ENCODE peak calls at places on chromosome 12, in nine cellular contexts. I, Q, X, J, E, S, Z, M and O are unnamed samples.

GRCh38 chr12:117204146-117204545 is 13.9 kb upstream of the FBXO21 start:
- DNase-seq in I (no peak), Q (no peak), X (no peak), J (no peak), E (no peak), S (no peak), Z (no peak), M (no peak), O (no peak)

GRCh38 chr12:6613015-6613775 is 6.0 kb upstream of the CHD4 start:
- DNase-seq in I (peak; percentile 89), Q (peak; percentile 86), X (peak; percentile 79), J (peak; percentile 72), E (peak; percentile 84), S (peak; percentile 58), Z (peak; percentile 87), M (peak; percentile 77), O (peak; percentile 72)

GRCh38 chr12:122028165-122028591 is 6.5 kb downstream of the BCL7A start:
- DNase-seq in I (no peak), Q (no peak), X (no peak), J (no peak), E (no peak), S (no peak), Z (no peak), M (no peak), O (no peak)

GRCh38 chr12:56867216-56867615 is 67.0 kb downstream of the SDR9C7 start:
- DNase-seq in I (no peak), Q (no peak), X (no peak), J (no peak), E (no peak), S (no peak), Z (no peak), M (no peak), O (no peak)

GRCh38 chr12:17928708-17929366 is 161.2 kb downstream of the RERGL start:
- DNase-seq in I (no peak), Q (no peak), X (no peak), J (peak; percentile 13), E (peak; percentile 4), S (peak; percentile 1), Z (no peak), M (peak; percentile 2), O (no peak)

GRCh38 chr12:83042441-83043215 is 355.9 kb downstream of the TMTC2 start:
- DNase-seq in I (no peak), Q (no peak), X (no peak), J (no peak), E (peak; percentile 13), S (no peak), Z (no peak), M (peak; percentile 78), O (no peak)

GRCh38 chr12:56074396-56074795 is 5.6 kb upstream of the ERBB3 start:
- DNase-seq in I (no peak), Q (no peak), X (no peak), J (peak; percentile 14), E (no peak), S (no peak), Z (no peak), M (no peak), O (no peak)

GRCh38 chr12:81759215-81759991 is at the start of gene PPFIA2:
- DNase-seq in I (peak; percentile 31), Q (no peak), X (no peak), J (peak; percentile 4), E (peak; percentile 63), S (peak; percentile 33), Z (peak; percentile 60), M (peak; percentile 70), O (peak; percentile 27)

GRCh38 chr12:95131589-95132335 is 58.3 kb upstream of the NR2C1 start:
- DNase-seq in I (no peak), Q (no peak), X (no peak), J (no peak), E (peak; percentile 21), S (no peak), Z (no peak), M (no peak), O (peak; percentile 33)

GRCh38 chr12:131365821-131366260 is 345.0 kb upstream of the SFSWAP start:
- DNase-seq in I (no peak), Q (no peak), X (no peak), J (no peak), E (no peak), S (no peak), Z (no peak), M (no peak), O (no peak)

GRCh38 chr12:65450610-65451009 is 172.1 kb downstream of the MSRB3 start:
- DNase-seq in I (no peak), Q (no peak), X (no peak), J (no peak), E (no peak), S (no peak), Z (no peak), M (no peak), O (peak; percentile 11)

GRCh38 chr12:87469295-87469694 is 559.9 kb downstream of the C12orf50 start:
- DNase-seq in I (no peak), Q (no peak), X (no peak), J (peak; percentile 13), E (peak; percentile 17), S (no peak), Z (no peak), M (no peak), O (no peak)

GRCh38 chr12:32558941-32559340 is 120.2 kb upstream of the DNM1L start:
- DNase-seq in I (no peak), Q (no peak), X (no peak), J (peak; percentile 67), E (no peak), S (no peak), Z (no peak), M (no peak), O (peak; percentile 78)

GRCh38 chr12:65487679-65488078 is 209.2 kb downstream of the MSRB3 start:
- DNase-seq in I (no peak), Q (no peak), X (no peak), J (no peak), E (no peak), S (no peak), Z (no peak), M (no peak), O (no peak)

GRCh38 chr12:22029991-22030390 is 16.0 kb upstream of the CMAS start:
- DNase-seq in I (no peak), Q (no peak), X (no peak), J (no peak), E (no peak), S (no peak), Z (no peak), M (no peak), O (no peak)

GRCh38 chr12:71045781-71046180 is 112.0 kb downstream of the TSPAN8 start:
- DNase-seq in I (no peak), Q (no peak), X (no peak), J (no peak), E (peak; percentile 88), S (no peak), Z (no peak), M (no peak), O (peak; percentile 57)

GRCh38 chr12:109458086-109458485 is 19.0 kb downstream of the KCTD10 start:
- DNase-seq in I (no peak), Q (no peak), X (no peak), J (peak; percentile 84), E (peak; percentile 68), S (no peak), Z (no peak), M (no peak), O (peak; percentile 86)

GRCh38 chr12:85358715-85359114 is 78.7 kb downstream of the ALX1 start:
- DNase-seq in I (no peak), Q (no peak), X (no peak), J (no peak), E (no peak), S (no peak), Z (no peak), M (no peak), O (no peak)

GRCh38 chr12:125983784-125984510 is 918.7 kb downstream of the AACS start:
- DNase-seq in I (no peak), Q (no peak), X (no peak), J (no peak), E (no peak), S (no peak), Z (no peak), M (peak; percentile 94), O (no peak)

GRCh38 chr12:10395390-10395998 is 5.7 kb upstream of the KLRK1 start:
- DNase-seq in I (peak; percentile 29), Q (no peak), X (peak; percentile 31), J (peak; percentile 71), E (peak; percentile 87), S (peak; percentile 90), Z (no peak), M (no peak), O (peak; percentile 89)

GRCh38 chr12:10388611-10389010 is 1.2 kb downstream of the KLRK1 start:
- DNase-seq in I (no peak), Q (no peak), X (no peak), J (no peak), E (no peak), S (no peak), Z (no peak), M (no peak), O (no peak)

GRCh38 chr12:10389941-10390340 is at the start of gene KLRK1:
- DNase-seq in I (no peak), Q (no peak), X (no peak), J (no peak), E (no peak), S (no peak), Z (no peak), M (no peak), O (no peak)

GRCh38 chr12:10393291-10393690 is 3.5 kb upstream of the KLRK1 start:
- DNase-seq in I (no peak), Q (no peak), X (no peak), J (no peak), E (no peak), S (no peak), Z (no peak), M (no peak), O (no peak)

GRCh38 chr12:10392394-10392930 is 2.6 kb upstream of the KLRK1 start:
- DNase-seq in I (peak; percentile 59), Q (peak; percentile 45), X (peak; percentile 41), J (peak; percentile 67), E (peak; percentile 99), S (peak; percentile 96), Z (no peak), M (no peak), O (peak; percentile 87)
- H3K4me3 ChIP-seq in I (no peak overlapping the region), Q (no peak overlapping the region), X (no peak overlapping the region), J (no peak overlapping the region), E (no peak overlapping the region), S (no peak overlapping the region), Z (no peak overlapping the region), M (no peak overlapping the region), O (no peak overlapping the region)

GRCh38 chr12:124457287-124458219 is 109.9 kb downstream of the NCOR2 start:
- DNase-seq in I (peak; percentile 84), Q (peak; percentile 77), X (peak; percentile 54), J (peak; percentile 44), E (peak; percentile 72), S (no peak), Z (peak; percentile 83), M (no peak), O (peak; percentile 37)
- H3K4me3 ChIP-seq in I (no peak overlapping the region), Q (peak overlapping the region; percentile 30), X (peak overlapping the region; percentile 23), J (no peak overlapping the region), E (no peak overlapping the region), S (no peak overlapping the region), Z (peak overlapping the region; percentile 42), M (no peak overlapping the region), O (no peak overlapping the region)

GRCh38 chr12:50271724-50272247 is 11.5 kb downstream of the LIMA1 start:
- DNase-seq in I (no peak), Q (no peak), X (no peak), J (peak; percentile 55), E (peak; percentile 74), S (no peak), Z (no peak), M (no peak), O (peak; percentile 62)
- H3K4me3 ChIP-seq in I (no peak overlapping the region), Q (peak overlapping the region; percentile 11), X (no peak overlapping the region), J (no peak overlapping the region), E (no peak overlapping the region), S (no peak overlapping the region), Z (peak overlapping the region; percentile 34), M (no peak overlapping the region), O (no peak overlapping the region)

GRCh38 chr12:40557980-40558379 is 134.3 kb upstream of the CNTN1 start:
- DNase-seq in I (no peak), Q (no peak), X (no peak), J (no peak), E (no peak), S (no peak), Z (no peak), M (no peak), O (no peak)
- H3K4me3 ChIP-seq in I (no peak overlapping the region), Q (no peak overlapping the region), X (no peak overlapping the region), J (no peak overlapping the region), E (no peak overlapping the region), S (no peak overlapping the region), Z (no peak overlapping the region), M (no peak overlapping the region), O (no peak overlapping the region)